ENCODE peak calls at places on chromosomes 6 and 20, in eight cellular contexts. W is ureter; Z is GM19239; D is cortex of kidney; E is NCI-H1092 treated with DMSO at 0.1 percent for 48 hours; N is left lobe of liver; X is stimulated activated CD4-positive, alpha-beta T cell treated with anti-CD3 and anti-CD28 coated beads, Interleukin-1b, Interleukin-23, amount 100 ng/mL, for 1 hour; K is GM12892. C is an unnamed sample.

GRCh38 chr6:150717419-150717818 is 117.7 kb downstream of the PLEKHG1 start:
- DNase-seq in W (no peak), Z (no peak), D (no peak), E (no peak), N (no peak), X (no peak), K (no peak), C (no peak)

GRCh38 chr6:161748535-161749386 is 474.9 kb upstream of the AGPAT4 start:
- DNase-seq in W (no peak), Z (no peak), D (no peak), E (peak), N (peak), X (no peak), K (no peak), C (no peak)

GRCh38 chr6:107607109-107607508 is 117.2 kb downstream of the SOBP start:
- DNase-seq in W (no peak), Z (no peak), D (no peak), E (no peak), N (no peak), X (no peak), K (no peak), C (no peak)

GRCh38 chr6:167393731-167394130 is 68.8 kb downstream of the TTLL2 start:
- DNase-seq in W (peak), Z (no peak), D (no peak), E (no peak), N (no peak), X (no peak), K (no peak), C (peak)

GRCh38 chr20:46084805-46085792 is 4.7 kb downstream of the NCOA5 start:
- DNase-seq in W (no peak), Z (no peak), D (no peak), E (peak), N (no peak), X (no peak), K (no peak), C (no peak)

GRCh38 chr6:108778421-108779186 is 69.6 kb upstream of the ARMC2 start:
- DNase-seq in W (no peak), Z (no peak), D (no peak), E (no peak), N (no peak), X (no peak), K (no peak), C (no peak)

GRCh38 chr6:36362551-36363389 is 24.7 kb downstream of the ETV7 start:
- DNase-seq in W (no peak), Z (no peak), D (no peak), E (no peak), N (no peak), X (no peak), K (no peak), C (no peak)

GRCh38 chr20:2289475-2289874 is 6.3 kb upstream of the TGM3 start:
- DNase-seq in W (no peak), Z (no peak), D (no peak), E (no peak), N (peak), X (no peak), K (no peak), C (no peak)

GRCh38 chr20:48463916-48464315 is 363.9 kb downstream of the PREX1 start:
- DNase-seq in W (no peak), Z (no peak), D (no peak), E (no peak), N (no peak), X (no peak), K (no peak), C (no peak)

GRCh38 chr6:70124882-70125535 is 177.9 kb downstream of the COL9A1 start:
- DNase-seq in W (no peak), Z (no peak), D (no peak), E (no peak), N (no peak), X (no peak), K (no peak), C (no peak)

GRCh38 chr20:13029687-13030510 is 21.1 kb downstream of the SPTLC3 start:
- DNase-seq in W (peak), Z (no peak), D (no peak), E (no peak), N (no peak), X (no peak), K (no peak), C (no peak)

GRCh38 chr20:34971038-34971872 is 15.6 kb downstream of the MYH7B start:
- DNase-seq in W (no peak), Z (no peak), D (no peak), E (no peak), N (no peak), X (no peak), K (no peak), C (no peak)

GRCh38 chr6:125918681-125919566 is 37.6 kb upstream of the HINT3 start:
- DNase-seq in W (no peak), Z (peak), D (no peak), E (peak), N (peak), X (no peak), K (no peak), C (no peak)

GRCh38 chr6:145761584-145761983 is 26.3 kb upstream of the EPM2A start:
- DNase-seq in W (no peak), Z (no peak), D (no peak), E (no peak), N (no peak), X (no peak), K (no peak), C (no peak)

C was measured in sciatic nerve.